ENCODE peak calls at places on chromosomes 5 and 9, in five cellular contexts. E is stimulated activated CD8-positive, alpha-beta memory T cell treated with anti-CD3 and anti-CD28 coated beads, Interleukin-12 subunit alpha, Interleukin-12 subunit beta, amount 100 ng/mL, for 1 hour; D is ecto neural progenitor cell; K is Right ventricle myocardium inferior; S is GM13976. T is an unnamed sample.
A peak's percentile ranks its signal among the peaks of the same experiment; 100 is the strongest.

GRCh38 chr5:145774442-145774841 is 60.7 kb downstream of the PRELID2 start:
- DNase-seq in D (no peak), K (no peak), S (no peak), E (no peak), T (no peak)

GRCh38 chr9:115391166-115391825 is 273.3 kb upstream of the TNC start:
- DNase-seq in E (no peak), D (no peak), S (no peak), K (no peak), T (no peak)

GRCh38 chr9:135930446-135931345 is 23.4 kb upstream of the CAMSAP1 start:
- DNase-seq in E (no peak), S (no peak), K (no peak), D (peak; percentile 32), T (no peak)

GRCh38 chr5:179864686-179865085 is 6.1 kb upstream of the MRNIP start:
- DNase-seq in D (no peak), S (no peak), K (no peak), E (no peak), T (no peak)

GRCh38 chr5:143188692-143189091 is 214.8 kb downstream of the NR3C1 start:
- DNase-seq in K (no peak), D (no peak), S (peak; percentile 19), E (no peak), T (no peak)

GRCh38 chr5:16916262-16916878 is 19.7 kb downstream of the MYO10 start:
- DNase-seq in K (no peak), E (no peak), D (no peak), S (no peak), T (no peak)

GRCh38 chr5:132087661-132088060 is 14.1 kb downstream of the CSF2 start:
- DNase-seq in E (no peak), D (no peak), K (no peak), S (no peak), T (no peak)

GRCh38 chr9:76592105-76593010 is 133.4 kb downstream of the GCNT1 start:
- DNase-seq in K (no peak), E (no peak), D (no peak), S (no peak), T (no peak)

GRCh38 chr5:38445374-38446028 is 110.9 kb downstream of the LIFR start:
- DNase-seq in S (no peak), D (no peak), E (no peak), K (no peak), T (peak; percentile 82)

GRCh38 chr5:163821142-163821541 is 315.7 kb downstream of the MAT2B start:
- DNase-seq in D (no peak), E (no peak), S (no peak), K (no peak), T (no peak)

GRCh38 chr5:78648359-78649219 is at the start of gene LHFPL2:
- DNase-seq in S (peak; percentile 87), K (peak; percentile 91), D (peak; percentile 90), E (no peak), T (peak; percentile 81)

GRCh38 chr5:37667846-37668245 is 172.0 kb downstream of the GDNF start:
- DNase-seq in E (no peak), S (no peak), K (no peak), D (no peak), T (no peak)

GRCh38 chr5:88692979-88693932 is 189.7 kb downstream of the MEF2C start:
- DNase-seq in S (peak; percentile 29), D (no peak), E (no peak), K (no peak), T (no peak)

GRCh38 chr9:105972805-105973204 is 278.5 kb downstream of the TMEM38B start:
- DNase-seq in K (no peak), D (no peak), S (no peak), E (no peak), T (no peak)

GRCh38 chr9:14713187-14713799 is 9.2 kb downstream of the CER1 start:
- DNase-seq in E (no peak), K (no peak), D (no peak), S (no peak), T (no peak)

GRCh38 chr9:5511476-5511875 is 1.1 kb downstream of the PDCD1LG2 start:
- DNase-seq in K (no peak), E (no peak), D (no peak), S (no peak), T (no peak)

GRCh38 chr9:88657893-88658292 is 122.9 kb downstream of the NXNL2 start:
- DNase-seq in D (no peak), E (no peak), K (no peak), S (no peak), T (no peak)

GRCh38 chr9:114266969-114267368 is 55.9 kb upstream of the ORM1 start:
- DNase-seq in S (no peak), K (no peak), D (no peak), E (no peak), T (no peak)

GRCh38 chr9:35835216-35835604 is 6.2 kb downstream of the TMEM8B start:
- DNase-seq in D (no peak), S (no peak), E (no peak), K (no peak), T (no peak)

GRCh38 chr5:91223886-91224285 is 159.2 kb downstream of the ARRDC3 start:
- DNase-seq in S (no peak), E (no peak), K (no peak), D (no peak), T (no peak)

GRCh38 chr9:113807173-113808061 is 68.7 kb upstream of the ZNF618 start:
- DNase-seq in D (peak; percentile 68), S (peak; percentile 67), E (peak; percentile 15), K (no peak), T (peak; percentile 44)

GRCh38 chr9:132886358-132886725 is 7.6 kb downstream of the SPACA9 start:
- DNase-seq in K (no peak), E (no peak), D (no peak), S (no peak), T (no peak)

GRCh38 chr5:34487202-34487879 is 168.8 kb upstream of the RAI14 start:
- DNase-seq in S (no peak), K (no peak), D (no peak), E (no peak), T (peak; percentile 43)

GRCh38 chr5:150394912-150395689 is 17.6 kb downstream of the CD74 start:
- DNase-seq in K (no peak), S (no peak), D (no peak), E (no peak), T (no peak)

GRCh38 chr5:133635051-133635450 is 22.7 kb upstream of the FSTL4 start:
- DNase-seq in S (no peak), E (no peak), D (no peak), K (no peak), T (no peak)

GRCh38 chr9:87465791-87466190 is 31.9 kb upstream of the DAPK1 start:
- DNase-seq in K (no peak), S (no peak), E (no peak), D (no peak), T (peak; percentile 7)

GRCh38 chr5:161190086-161190485 is 338.1 kb upstream of the ATP10B start:
- DNase-seq in D (no peak), K (no peak), S (no peak), E (no peak), T (no peak)

GRCh38 chr5:57157666-57158065 is 16.2 kb upstream of the GPBP1 start:
- DNase-seq in K (no peak), D (no peak), S (no peak), E (no peak), T (no peak)

GRCh38 chr5:163503106-163504090 is 2.0 kb upstream of the MAT2B start:
- DNase-seq in E (no peak), D (peak; percentile 73), S (peak; percentile 51), K (no peak), T (peak; percentile 76)

GRCh38 chr9:86034863-86035734 is 64.3 kb downstream of the GOLM1 start:
- DNase-seq in S (peak; percentile 76), K (no peak), E (no peak), D (no peak), T (no peak)

GRCh38 chr5:6642655-6643054 is 9.4 kb downstream of the SRD5A1 start:
- DNase-seq in S (no peak), K (no peak), E (no peak), D (no peak), T (no peak)

GRCh38 chr9:14313951-14314423 is at the start of gene NFIB:
- DNase-seq in K (peak; percentile 74), S (peak; percentile 44), D (peak; percentile 52), E (no peak), T (peak; percentile 55)

GRCh38 chr5:176553260-176554085 is 4.3 kb downstream of the CDHR2 start:
- DNase-seq in E (no peak), S (no peak), D (no peak), K (peak; percentile 26), T (no peak)

GRCh38 chr9:115262477-115262876 is 144.5 kb upstream of the TNC start:
- DNase-seq in S (no peak), E (no peak), D (no peak), K (peak; percentile 83), T (peak; percentile 62)

GRCh38 chr5:141412853-141413539 is at the start of gene PCDHGA10:
- DNase-seq in K (no peak), E (peak; percentile 26), D (no peak), S (peak; percentile 82), T (peak; percentile 59)